ENCODE peak calls at places on chromosomes 5 and 9, in ten cellular contexts. Q is SIG-M5; O is neural crest cell; L is HuH-7.5; C is epithelial cell of esophagus; D is EL; B is NCI-H1092; I is stimulated activated CD4-positive, alpha-beta T cell treated with anti-CD3 and anti-CD28 coated beads, Interleukin-2, amount 100 ng/mL, for 24 hours; Y is iris pigment epithelial cell; V is D341Med. M is an unnamed sample.

GRCh38 chr5:177511181-177511580 is 1.6 kb upstream of the DOK3 start:
- DNase-seq in Q (no peak), O (no peak), L (no peak), C (no peak), D (no peak), B (no peak), I (no peak), Y (no peak), V (no peak), M (no peak)

GRCh38 chr5:39633057-39633456 is 208.3 kb upstream of the DAB2 start:
- DNase-seq in Q (no peak), O (no peak), L (no peak), C (peak; percentile 13), D (no peak), B (no peak), I (no peak), Y (no peak), V (no peak), M (no peak)

GRCh38 chr9:82495884-82496777 is 507.6 kb downstream of the SPATA31D1 start:
- DNase-seq in Q (no peak), O (no peak), L (no peak), C (no peak), D (no peak), B (no peak), I (no peak), Y (no peak), V (no peak), M (no peak)

GRCh38 chr9:137351781-137352501 is 49.9 kb upstream of the NRARP start:
- DNase-seq in Q (no peak), O (no peak), L (peak; percentile 10), C (no peak), D (no peak), B (no peak), I (no peak), Y (no peak), V (peak; percentile 35), M (no peak)

GRCh38 chr9:112103405-112103804 is 71.7 kb downstream of the SUSD1 start:
- DNase-seq in Q (no peak), O (no peak), L (no peak), C (no peak), D (no peak), B (no peak), I (no peak), Y (no peak), V (no peak), M (no peak)

GRCh38 chr9:92717201-92718085 is 47.2 kb downstream of the BICD2 start:
- DNase-seq in Q (no peak), O (no peak), L (no peak), C (peak; percentile 48), D (no peak), B (no peak), I (no peak), Y (no peak), V (peak; percentile 33), M (no peak)

GRCh38 chr5:129135633-129136032 is 41.1 kb downstream of the ISOC1 start:
- DNase-seq in Q (no peak), O (no peak), L (no peak), C (peak; percentile 36), D (no peak), B (no peak), I (no peak), Y (no peak), V (no peak), M (no peak)

GRCh38 chr9:86684148-86684547 is 263.2 kb downstream of the GAS1 start:
- DNase-seq in Q (no peak), O (no peak), L (no peak), C (no peak), D (no peak), B (peak; percentile 20), I (no peak), Y (no peak), V (no peak), M (no peak)

GRCh38 chr5:17429353-17429752 is 68.7 kb upstream of the TAF11L2 start:
- DNase-seq in Q (no peak), O (no peak), L (no peak), C (peak; percentile 84), D (no peak), B (no peak), I (no peak), Y (no peak), V (no peak), M (no peak)

GRCh38 chr5:83387041-83387440 is 84.5 kb upstream of the VCAN start:
- DNase-seq in Q (no peak), O (no peak), L (no peak), C (no peak), D (no peak), B (no peak), I (no peak), Y (no peak), V (no peak), M (no peak)

GRCh38 chr9:77819672-77820071 is 171.6 kb upstream of the GNA14 start:
- DNase-seq in Q (no peak), O (no peak), L (no peak), C (no peak), D (no peak), B (no peak), I (no peak), Y (no peak), V (no peak), M (no peak)

GRCh38 chr9:84874583-84874982 is 205.1 kb downstream of the NTRK2 start:
- DNase-seq in Q (no peak), O (no peak), L (no peak), C (peak; percentile 10), D (peak; percentile 21), B (no peak), I (no peak), Y (no peak), V (no peak), M (no peak)

GRCh38 chr9:100714372-100715099 is 136.7 kb downstream of the CAVIN4 start:
- DNase-seq in Q (no peak), O (peak; percentile 89), L (peak; percentile 42), C (peak; percentile 73), D (peak; percentile 55), B (peak; percentile 56), I (peak; percentile 65), Y (peak; percentile 44), V (peak; percentile 86), M (peak; percentile 70)

GRCh38 chr5:136249678-136250266 is 56.8 kb upstream of the SMIM32 start:
- DNase-seq in Q (no peak), O (peak; percentile 46), L (peak; percentile 17), C (peak; percentile 72), D (peak; percentile 62), B (peak; percentile 34), I (peak; percentile 21), Y (peak; percentile 79), V (peak; percentile 75), M (peak; percentile 8)

GRCh38 chr9:104993291-104993963 is 65.5 kb upstream of the ABCA1 start:
- DNase-seq in Q (no peak), O (no peak), L (no peak), C (no peak), D (peak; percentile 76), B (no peak), I (no peak), Y (peak; percentile 67), V (no peak), M (peak; percentile 16)

GRCh38 chr5:78507531-78507930 is 141.0 kb downstream of the LHFPL2 start:
- DNase-seq in Q (no peak), O (no peak), L (no peak), C (no peak), D (no peak), B (no peak), I (no peak), Y (no peak), V (no peak), M (no peak)

GRCh38 chr9:109974143-109974917 is 194.3 kb downstream of the PALM2AKAP2 start:
- DNase-seq in Q (peak; percentile 29), O (no peak), L (no peak), C (no peak), D (no peak), B (no peak), I (peak; percentile 65), Y (no peak), V (no peak), M (peak; percentile 31)

GRCh38 chr5:154712518-154713437 is 42.4 kb upstream of the LARP1 start:
- DNase-seq in Q (no peak), O (no peak), L (no peak), C (peak; percentile 63), D (peak; percentile 45), B (peak; percentile 4), I (no peak), Y (no peak), V (peak; percentile 42), M (no peak)

GRCh38 chr9:18675345-18675744 is 201.4 kb downstream of the ADAMTSL1 start:
- DNase-seq in Q (no peak), O (no peak), L (no peak), C (no peak), D (peak; percentile 8), B (no peak), I (no peak), Y (no peak), V (no peak), M (no peak)

GRCh38 chr5:113489299-113489698 is 1.0 kb upstream of the MCC start:
- DNase-seq in Q (peak; percentile 94), O (no peak), L (no peak), C (peak; percentile 99), D (peak; percentile 98), B (no peak), I (no peak), Y (peak; percentile 99), V (no peak), M (peak; percentile 9)

GRCh38 chr5:40877371-40877988 is 31.8 kb upstream of the C7 start:
- DNase-seq in Q (no peak), O (no peak), L (no peak), C (peak; percentile 80), D (no peak), B (no peak), I (peak; percentile 5), Y (no peak), V (no peak), M (peak; percentile 4)

GRCh38 chr9:27865031-27865438 is 291.8 kb upstream of the C9orf72 start:
- DNase-seq in Q (no peak), O (no peak), L (no peak), C (peak; percentile 64), D (no peak), B (peak; percentile 39), I (no peak), Y (peak; percentile 25), V (no peak), M (no peak)

GRCh38 chr5:51382759-51383493 is at the start of gene ISL1:
- DNase-seq in Q (no peak), O (peak; percentile 71), L (peak; percentile 55), C (peak; percentile 98), D (peak; percentile 71), B (peak; percentile 88), I (no peak), Y (peak; percentile 80), V (peak; percentile 84), M (peak; percentile 6)